ENCODE peak calls at places on chromosomes 11 and 22, in nine cellular contexts. Y is A549; M is iPS-NIHi11; N is stimulated activated CD4-positive, alpha-beta T cell treated with anti-CD3 and anti-CD28 coated beads, Interleukin-4, amount 100 ng/mL, for 1 hour; A is activated CD4-positive, alpha-beta T cell treated with anti-CD3 and anti-CD28 coated beads for 24 hours; D is EL; U is SK-N-DZ; C is non-pigmented ciliary epithelial cell; P is stimulated activated CD8-positive, alpha-beta memory T cell treated with anti-CD3 and anti-CD28 coated beads, Interleukin-4, amount 100 ng/mL, for 1 hour. L is an unnamed sample.

GRCh38 chr11:66951135-66951534 is 7.0 kb downstream of the PC start:
- DNase-seq in C (no peak), Y (no peak), D (no peak), M (peak), A (no peak), P (no peak), N (no peak), U (no peak), L (no peak)

GRCh38 chr22:50470491-50470890 is 4.3 kb downstream of the SBF1 start:
- DNase-seq in Y (no peak), D (no peak), P (no peak), C (no peak), M (no peak), A (no peak), U (no peak), N (no peak), L (no peak)

GRCh38 chr11:63639195-63639832 is 25.1 kb upstream of the PLAAT3 start:
- DNase-seq in Y (peak), D (no peak), A (no peak), C (no peak), M (no peak), P (no peak), U (no peak), N (no peak), L (no peak)

GRCh38 chr11:86418513-86418912 is 43.8 kb downstream of the CCDC81 start:
- DNase-seq in C (no peak), D (no peak), A (no peak), Y (no peak), U (no peak), M (no peak), P (no peak), N (no peak), L (no peak)

GRCh38 chr11:128582496-128583366 is 4.6 kb downstream of the ETS1 start:
- DNase-seq in Y (peak), N (no peak), P (no peak), A (no peak), U (no peak), D (peak), C (peak), M (peak), L (peak)

GRCh38 chr22:38240734-38241252 is 32.0 kb downstream of the TMEM184B start:
- DNase-seq in M (peak), U (no peak), A (no peak), P (no peak), Y (peak), C (peak), D (peak), N (no peak), L (peak)

GRCh38 chr11:119622454-119623143 is 106.4 kb downstream of the NECTIN1 start:
- DNase-seq in P (no peak), N (no peak), U (no peak), A (no peak), D (no peak), M (no peak), C (no peak), Y (no peak), L (no peak)

GRCh38 chr11:87265132-87265531 is 227.4 kb downstream of the TMEM135 start:
- DNase-seq in U (no peak), M (no peak), Y (no peak), D (peak), A (no peak), N (no peak), P (no peak), C (no peak), L (no peak)